ENCODE peak calls at places on chromosomes 5 and 9, in five cellular contexts. One of them, this sample, is unnamed.

GRCh38 chr5:169001392-169001791 is 299.5 kb downstream of the SLIT3 start:
- DNase-seq in mammary epithelial cell: no peak
- DNase-seq in stimulated activated CD4-positive, alpha-beta T cell treated with anti-CD3 and anti-CD28 coated beads, Interleukin-2, amount 100 ng/mL, for 48 hours: no peak
- DNase-seq in omental fat pad: no peak
- DNase-seq in Right ventricle myocardium superior: no peak
- DNase-seq in this sample: no peak

GRCh38 chr5:165829504-165829903 is 2324.1 kb downstream of the MAT2B start:
- DNase-seq in mammary epithelial cell: no peak
- DNase-seq in stimulated activated CD4-positive, alpha-beta T cell treated with anti-CD3 and anti-CD28 coated beads, Interleukin-2, amount 100 ng/mL, for 48 hours: no peak
- DNase-seq in omental fat pad: no peak
- DNase-seq in Right ventricle myocardium superior: no peak
- DNase-seq in this sample: no peak

GRCh38 chr9:117958726-117959125 is 254.5 kb downstream of the TLR4 start:
- DNase-seq in mammary epithelial cell: no peak
- DNase-seq in stimulated activated CD4-positive, alpha-beta T cell treated with anti-CD3 and anti-CD28 coated beads, Interleukin-2, amount 100 ng/mL, for 48 hours: no peak
- DNase-seq in omental fat pad: no peak
- DNase-seq in Right ventricle myocardium superior: no peak
- DNase-seq in this sample: no peak

GRCh38 chr9:32989651-32990050 is 11.8 kb downstream of the APTX start:
- DNase-seq in mammary epithelial cell: no peak
- DNase-seq in stimulated activated CD4-positive, alpha-beta T cell treated with anti-CD3 and anti-CD28 coated beads, Interleukin-2, amount 100 ng/mL, for 48 hours: no peak
- DNase-seq in omental fat pad: no peak
- DNase-seq in Right ventricle myocardium superior: no peak
- DNase-seq in this sample: no peak

GRCh38 chr9:27359763-27360162 is 62.8 kb upstream of the EQTN start:
- DNase-seq in mammary epithelial cell: no peak
- DNase-seq in stimulated activated CD4-positive, alpha-beta T cell treated with anti-CD3 and anti-CD28 coated beads, Interleukin-2, amount 100 ng/mL, for 48 hours: no peak
- DNase-seq in omental fat pad: no peak
- DNase-seq in Right ventricle myocardium superior: no peak
- DNase-seq in this sample: no peak

GRCh38 chr9:19804431-19804830 is 15.6 kb upstream of the SLC24A2 start:
- DNase-seq in mammary epithelial cell: no peak
- DNase-seq in stimulated activated CD4-positive, alpha-beta T cell treated with anti-CD3 and anti-CD28 coated beads, Interleukin-2, amount 100 ng/mL, for 48 hours: no peak
- DNase-seq in omental fat pad: no peak
- DNase-seq in Right ventricle myocardium superior: no peak
- DNase-seq in this sample: no peak

GRCh38 chr9:71741841-71742648 is 26.3 kb downstream of the CEMIP2 start:
- DNase-seq in mammary epithelial cell: no peak
- DNase-seq in stimulated activated CD4-positive, alpha-beta T cell treated with anti-CD3 and anti-CD28 coated beads, Interleukin-2, amount 100 ng/mL, for 48 hours: no peak
- DNase-seq in omental fat pad: no peak
- DNase-seq in Right ventricle myocardium superior: no peak
- DNase-seq in this sample: no peak

GRCh38 chr9:137304383-137305059 is 2.5 kb upstream of the NRARP start:
- DNase-seq in mammary epithelial cell: no peak
- DNase-seq in stimulated activated CD4-positive, alpha-beta T cell treated with anti-CD3 and anti-CD28 coated beads, Interleukin-2, amount 100 ng/mL, for 48 hours: no peak
- DNase-seq in omental fat pad: no peak
- DNase-seq in Right ventricle myocardium superior: peak
- DNase-seq in this sample: peak

GRCh38 chr5:175464414-175465233 is 13.7 kb upstream of the SFXN1 start:
- DNase-seq in mammary epithelial cell: peak
- DNase-seq in stimulated activated CD4-positive, alpha-beta T cell treated with anti-CD3 and anti-CD28 coated beads, Interleukin-2, amount 100 ng/mL, for 48 hours: peak
- DNase-seq in omental fat pad: no peak
- DNase-seq in Right ventricle myocardium superior: no peak
- DNase-seq in this sample: no peak

GRCh38 chr5:30197662-30198061 is 995.8 kb upstream of the CDH6 start:
- DNase-seq in mammary epithelial cell: no peak
- DNase-seq in stimulated activated CD4-positive, alpha-beta T cell treated with anti-CD3 and anti-CD28 coated beads, Interleukin-2, amount 100 ng/mL, for 48 hours: no peak
- DNase-seq in omental fat pad: no peak
- DNase-seq in Right ventricle myocardium superior: no peak
- DNase-seq in this sample: no peak

GRCh38 chr5:168859471-168859870 is 280.3 kb upstream of the PANK3 start:
- DNase-seq in mammary epithelial cell: no peak
- DNase-seq in stimulated activated CD4-positive, alpha-beta T cell treated with anti-CD3 and anti-CD28 coated beads, Interleukin-2, amount 100 ng/mL, for 48 hours: no peak
- DNase-seq in omental fat pad: no peak
- DNase-seq in Right ventricle myocardium superior: no peak
- DNase-seq in this sample: no peak

This sample was measured in upper lobe of right lung.